ENCODE peak calls at places on chromosomes 1 and 21, in five cellular contexts. T, Y, R, H and C are unnamed samples.

GRCh38 chr1:215052256-215052655 is 30.3 kb upstream of the KCNK2 start:
- DNase-seq in Y (no peak), R (no peak), H (no peak), T (no peak), C (no peak)

GRCh38 chr1:164967300-164967699 is 389.2 kb downstream of the LMX1A start:
- DNase-seq in Y (no peak), H (no peak), T (no peak), R (no peak), C (no peak)

GRCh38 chr1:84674021-84674420 is 16.2 kb downstream of the SSX2IP start:
- DNase-seq in Y (no peak), H (no peak), R (no peak), T (no peak), C (no peak)

GRCh38 chr1:3243304-3243703 is 174.3 kb downstream of the PRDM16 start:
- DNase-seq in T (no peak), R (no peak), H (no peak), Y (no peak), C (no peak)

GRCh38 chr21:46667735-46668380 is 32.4 kb downstream of the PRMT2 start:
- DNase-seq in R (peak), T (peak), Y (peak), H (no peak), C (peak)

GRCh38 chr1:9626201-9626608 is 25.3 kb upstream of the PIK3CD start:
- DNase-seq in H (peak), R (peak), Y (no peak), T (no peak), C (no peak)

GRCh38 chr1:7393141-7393540 is 378.0 kb upstream of the VAMP3 start:
- DNase-seq in R (no peak), Y (no peak), T (no peak), H (no peak), C (no peak)

GRCh38 chr1:66540434-66541032 is 6.6 kb downstream of the SGIP1 start:
- DNase-seq in H (no peak), T (no peak), Y (peak), R (no peak), C (no peak)

GRCh38 chr1:183185941-183186490 is at the start of gene LAMC2:
- DNase-seq in R (peak), Y (peak), H (no peak), T (peak), C (no peak)

GRCh38 chr1:1616045-1616821 is 933 bp downstream of the MIB2 start:
- DNase-seq in R (no peak), Y (no peak), T (no peak), H (no peak), C (no peak)

GRCh38 chr1:120179420-120180348 is 3.4 kb upstream of the SEC22B start:
- DNase-seq in H (no peak), Y (no peak), R (peak), T (peak), C (no peak)

GRCh38 chr21:38958940-38959685 is 153.4 kb downstream of the ETS2 start:
- DNase-seq in H (no peak), T (no peak), R (no peak), Y (no peak), C (peak)

GRCh38 chr1:168210312-168210711 is 15.5 kb upstream of the SFT2D2 start:
- DNase-seq in Y (no peak), T (no peak), H (no peak), R (no peak), C (peak)

GRCh38 chr1:206631085-206631509 is 4.2 kb upstream of the DYRK3 start:
- DNase-seq in H (peak), R (peak), Y (peak), T (peak), C (peak)

GRCh38 chr1:224783006-224783651 is 146.3 kb upstream of the DNAH14 start:
- DNase-seq in H (peak), T (no peak), R (no peak), Y (no peak), C (peak)

GRCh38 chr1:245255783-245256182 is 101.0 kb downstream of the KIF26B start:
- DNase-seq in Y (no peak), H (no peak), R (no peak), T (no peak), C (no peak)

GRCh38 chr21:45801989-45802388 is 158.5 kb downstream of the PCBP3 start:
- DNase-seq in Y (no peak), H (no peak), R (no peak), T (no peak), C (no peak)

GRCh38 chr1:208201241-208201640 is 42.9 kb downstream of the PLXNA2 start:
- DNase-seq in R (no peak), T (no peak), Y (no peak), H (no peak), C (peak)

GRCh38 chr1:37741130-37741529 is 23.8 kb downstream of the EPHA10 start:
- DNase-seq in R (no peak), Y (no peak), T (no peak), H (no peak), C (no peak)

GRCh38 chr1:17611991-17612390 is 72.5 kb downstream of the ARHGEF10L start:
- DNase-seq in H (no peak), T (no peak), R (no peak), Y (no peak), C (no peak)

GRCh38 chr1:32066489-32066873 is 6.3 kb upstream of the TMEM39B start:
- DNase-seq in R (no peak), T (no peak), Y (no peak), H (no peak), C (no peak)

GRCh38 chr1:116764466-116764896 is 10.3 kb downstream of the CD2 start:
- DNase-seq in H (peak), Y (no peak), T (no peak), R (no peak), C (no peak)

GRCh38 chr1:29868944-29869343 is 632.6 kb downstream of the PTPRU start:
- DNase-seq in T (no peak), H (no peak), Y (no peak), R (no peak), C (no peak)

GRCh38 chr1:48808496-48808895 is 31.8 kb upstream of the BEND5 start:
- DNase-seq in H (no peak), R (no peak), Y (no peak), T (no peak), C (no peak)

GRCh38 chr1:227037121-227037520 is 97.0 kb downstream of the COQ8A start:
- DNase-seq in Y (no peak), H (no peak), R (no peak), T (no peak), C (no peak)

DNA sequence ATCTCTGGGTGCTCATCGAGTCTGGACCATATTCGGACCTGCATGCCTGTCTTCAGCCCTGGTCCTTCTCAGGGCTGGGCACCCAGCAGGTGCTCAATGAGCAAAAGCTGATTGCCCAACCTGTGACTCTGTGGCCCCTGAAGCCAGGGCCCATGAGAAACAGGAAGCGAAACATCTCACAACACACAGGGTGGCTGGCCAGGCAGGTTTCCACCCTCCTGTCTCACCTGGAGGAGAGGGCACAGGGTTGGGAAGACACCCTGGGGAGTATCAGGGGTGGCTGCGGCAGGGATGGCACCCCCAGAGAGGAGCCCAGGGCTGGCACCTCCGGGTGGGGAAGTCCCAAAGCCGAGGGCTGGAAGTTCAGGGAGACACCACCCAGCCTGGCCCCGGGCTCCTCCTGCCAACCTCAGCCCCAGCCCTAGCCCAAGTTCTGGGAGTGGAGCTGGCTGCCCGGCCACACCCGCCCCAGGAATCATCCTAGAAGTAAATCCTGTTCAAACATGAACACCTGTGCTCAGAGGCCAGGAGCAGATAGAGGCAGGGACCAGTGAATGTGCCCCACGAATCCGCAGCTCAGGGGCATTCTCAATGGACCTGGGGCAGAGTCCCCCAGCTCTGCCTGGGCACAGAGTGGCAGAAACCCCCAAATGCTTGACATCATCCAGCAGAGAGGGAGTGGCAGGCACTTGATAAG is 54.6 kb downstream of the RAP1GAP start:
- DNase-seq in R (no peak), Y (no peak), T (no peak), H (no peak), C (no peak)
- TF ChIP-seq SUZ12 in R (no peak), Y (no peak), T (no peak), H (no peak), C (no peak)

GRCh38 chr1:180360333-180361075 is 130.4 kb downstream of the LHX4 start:
- DNase-seq in Y (no peak), H (no peak), R (no peak), T (no peak), C (no peak)
- TF ChIP-seq SUZ12 in Y (no peak), H (no peak), R (no peak), T (no peak), C (no peak)

GRCh38 chr1:20484526-20485462 is 1.2 kb downstream of the CAMK2N1 start:
- DNase-seq in H (no peak), R (peak), T (peak), Y (no peak), C (no peak)
- TF ChIP-seq SUZ12 in H (peak), R (peak), T (no peak), Y (no peak), C (no peak)

DNA sequence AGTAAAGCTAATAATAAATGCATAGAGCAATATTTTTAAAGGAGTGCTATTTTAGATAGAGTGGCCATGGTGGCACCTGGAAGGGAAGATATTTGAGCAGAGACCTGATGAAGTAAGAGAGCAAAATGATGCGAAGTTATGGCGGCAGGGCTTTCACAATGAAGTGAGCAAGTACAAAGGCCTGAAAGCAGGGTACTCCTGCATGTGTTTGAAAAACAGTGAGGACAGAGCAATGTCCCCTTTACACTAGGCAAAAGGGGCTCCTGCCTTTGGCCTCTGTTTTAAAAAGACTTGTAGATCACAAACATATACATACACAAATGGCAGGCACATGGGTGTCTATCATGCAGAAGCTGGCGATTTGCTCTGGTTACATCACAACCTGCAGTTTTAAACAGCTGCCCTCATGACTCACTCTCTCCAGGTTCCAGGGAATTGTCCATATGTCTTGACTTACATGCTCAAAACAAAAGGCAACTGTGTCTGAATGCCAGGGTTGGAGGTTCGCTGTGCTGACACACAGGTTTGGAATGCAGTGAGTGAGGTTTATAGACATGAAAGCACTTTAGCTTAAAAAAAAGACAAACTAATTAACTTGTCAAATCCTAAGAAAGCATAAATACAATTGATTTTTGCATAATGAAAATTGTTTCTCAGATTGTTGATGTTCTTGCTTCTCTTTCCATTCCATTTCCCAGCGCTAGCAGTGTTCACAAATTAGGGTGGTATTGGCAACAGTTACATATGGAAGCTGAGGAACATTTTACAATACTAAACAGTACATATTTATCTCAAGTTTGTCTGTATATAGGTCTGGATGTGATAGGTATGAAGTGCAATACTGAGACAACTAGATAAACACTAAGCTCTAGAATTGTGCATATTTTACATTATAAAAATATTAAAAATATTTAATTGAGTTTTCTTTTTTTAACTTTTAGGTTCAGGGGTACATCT is 313.9 kb downstream of the BARHL2 start:
- DNase-seq in Y (peak), R (no peak), H (no peak), T (peak), C (peak)
- TF ChIP-seq SUZ12 in Y (no peak), R (no peak), H (no peak), T (no peak), C (no peak)